ENCODE peak calls at places on chromosomes 7 and 10, in eight cellular contexts. V is A549, Q is transverse colon, N is prostate gland, U is right lobe of liver, J is breast epithelium, P is sigmoid colon, K is adrenal gland. Z is an unnamed sample.

GRCh38 chr10:128556575-128556974 is 430.4 kb upstream of the MKI67 start:
- DNase-seq in K (no peak), N (no peak), U (no peak), P (no peak), J (no peak), Q (no peak), V (no peak), Z (no peak)

GRCh38 chr10:131056781-131057180 is 254.7 kb downstream of the TCERG1L start:
- DNase-seq in P (no peak), Q (no peak), K (no peak), U (no peak), N (no peak), V (no peak), J (no peak), Z (no peak)

GRCh38 chr7:22660732-22661131 is 66.3 kb upstream of the IL6 start:
- DNase-seq in U (no peak), V (peak; percentile 27), K (no peak), Q (no peak), P (no peak), N (no peak), J (no peak), Z (no peak)

GRCh38 chr10:75043256-75044121 is 68.0 kb upstream of the SAMD8 start:
- DNase-seq in Q (no peak), J (no peak), U (peak; percentile 46), P (peak; percentile 57), K (no peak), N (no peak), V (no peak), Z (no peak)

GRCh38 chr7:85186083-85186520 is 754 bp downstream of the SEMA3D start:
- DNase-seq in N (peak; percentile 26), J (no peak), V (peak; percentile 30), Q (peak; percentile 8), U (no peak), P (peak; percentile 66), K (peak; percentile 36), Z (peak; percentile 9)

GRCh38 chr10:109430844-109431243 is 492.5 kb downstream of the XPNPEP1 start:
- DNase-seq in V (no peak), P (no peak), K (no peak), U (no peak), Q (no peak), N (no peak), J (no peak), Z (no peak)

GRCh38 chr10:80530251-80530650 is 7.5 kb upstream of the SH2D4B start:
- DNase-seq in V (peak; percentile 79), N (no peak), K (no peak), J (no peak), P (no peak), U (no peak), Q (peak; percentile 33), Z (peak; percentile 43)

GRCh38 chr7:130352335-130353074 is 7.9 kb downstream of the CPA5 start:
- DNase-seq in K (no peak), N (no peak), J (no peak), V (no peak), P (no peak), U (no peak), Q (no peak), Z (no peak)

GRCh38 chr10:63671317-63671937 is 150.2 kb downstream of the REEP3 start:
- DNase-seq in P (no peak), U (no peak), J (no peak), V (no peak), Q (no peak), K (no peak), N (no peak), Z (no peak)

GRCh38 chr10:15579605-15580004 is 140.1 kb downstream of the ITGA8 start:
- DNase-seq in N (no peak), K (no peak), V (no peak), J (no peak), U (no peak), Q (no peak), P (no peak), Z (no peak)

GRCh38 chr7:24812313-24812945 is 55.2 kb upstream of the GSDME start:
- DNase-seq in P (no peak), K (peak; percentile 66), V (peak; percentile 40), J (no peak), Q (peak; percentile 61), N (no peak), U (peak; percentile 63), Z (peak; percentile 55)
- TF ChIP-seq POLR2A in P (no peak), K (no peak), V (no peak), J (no peak), Q (no peak), N (no peak), U (no peak), Z (no peak)

DNA sequence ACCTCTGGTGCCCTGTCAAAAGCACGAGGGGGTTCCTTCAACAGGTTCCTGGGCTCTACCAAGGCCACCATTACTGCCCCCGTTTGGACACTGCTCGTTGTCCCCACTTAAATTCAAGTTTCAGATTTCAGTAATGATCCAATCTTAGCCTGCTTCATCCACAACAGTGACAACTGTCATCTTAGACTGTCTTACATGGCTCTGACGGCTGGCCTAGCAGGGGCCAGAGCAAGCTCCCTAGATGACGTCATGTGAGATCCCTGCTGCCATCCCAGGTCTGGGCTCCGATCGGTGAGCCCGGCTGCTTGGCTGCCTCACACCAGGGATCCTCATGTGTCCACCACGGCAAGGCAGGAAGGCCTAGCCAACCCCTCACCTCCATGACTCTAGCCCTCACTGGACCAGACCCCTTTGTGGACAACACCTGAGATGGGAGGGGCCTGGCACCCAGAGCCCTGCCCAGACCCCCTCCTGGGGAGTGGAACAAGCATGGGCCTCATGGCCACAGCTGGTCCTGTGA is 82.5 kb downstream of the FAM53B start:
- DNase-seq in V (no peak), N (no peak), K (no peak), U (no peak), J (no peak), Q (no peak), P (no peak), Z (no peak)
- H3K27ac ChIP-seq in V (no peak overlapping the region), N (no peak overlapping the region), K (no peak overlapping the region), U (no peak overlapping the region), J (no peak overlapping the region), Q (no peak overlapping the region), P (no peak overlapping the region), Z (no peak overlapping the region)

DNA sequence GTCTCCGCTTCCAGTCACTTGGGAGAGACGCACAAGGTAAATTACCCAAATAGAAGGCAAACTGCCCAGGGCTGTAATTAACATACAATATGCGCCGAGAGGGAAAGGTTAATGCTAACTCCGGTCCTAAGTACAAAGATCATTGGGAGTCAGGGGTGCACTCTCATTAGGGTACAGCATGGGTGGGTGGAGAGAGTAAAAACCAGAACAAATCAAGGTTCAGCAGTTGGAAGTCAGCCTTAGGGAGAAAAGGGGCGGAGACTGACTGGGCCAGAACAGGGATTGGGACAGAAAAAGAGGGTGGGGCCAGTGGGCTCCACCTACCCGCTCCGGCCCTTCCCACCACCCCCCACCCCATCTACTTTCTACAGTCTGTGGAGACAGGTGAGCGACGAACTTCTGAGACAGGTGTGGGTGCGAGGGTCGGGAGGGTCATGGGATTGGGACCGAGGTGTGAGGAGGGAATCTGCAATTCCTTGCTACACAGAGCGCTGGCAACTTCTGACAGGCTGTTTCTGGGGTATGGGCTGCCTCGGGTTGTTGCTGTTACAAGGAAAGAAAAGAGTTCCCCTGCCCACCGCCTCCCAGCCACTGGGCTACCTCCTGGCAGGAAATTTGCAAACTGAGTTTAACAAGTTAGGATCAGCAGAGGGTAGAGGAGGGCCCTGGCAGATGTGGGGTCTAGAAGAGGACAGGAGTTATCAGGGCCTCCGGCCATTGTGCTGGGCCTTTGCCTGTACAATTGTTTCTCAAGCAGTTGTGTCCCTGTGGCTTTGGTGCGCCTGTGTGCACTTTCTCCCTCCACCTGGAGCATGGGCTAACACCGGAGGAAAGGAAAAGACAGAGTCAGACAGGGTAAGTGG is at the start of gene TMEM139:
- DNase-seq in N (no peak), U (peak; percentile 91), V (no peak), J (peak; percentile 86), Q (peak; percentile 85), P (no peak), K (no peak), Z (peak; percentile 80)
- H3K4me1 ChIP-seq in N (no peaks in the 10 kb centered on the region), U (no peaks in the 10 kb centered on the region), V (peaks cover 26% of the 10 kb centered on the region), J (no peaks in the 10 kb centered on the region), Q (peaks cover 39% of the 10 kb centered on the region), P (peaks cover 17% of the 10 kb centered on the region), K (peaks cover 23% of the 10 kb centered on the region), Z (peaks cover 48% of the 10 kb centered on the region)

GRCh38 chr10:102479651-102480050 is 22.9 kb downstream of the ACTR1A start:
- DNase-seq in Q (no peak), J (no peak), U (no peak), P (no peak), N (no peak), K (no peak), V (no peak), Z (no peak)

GRCh38 chr10:102473445-102474331 is 22.3 kb upstream of the C10orf95 start:
- DNase-seq in K (no peak), P (no peak), Q (no peak), V (no peak), U (no peak), J (no peak), N (no peak), Z (no peak)

GRCh38 chr10:102480396-102480795 is 22.1 kb downstream of the ACTR1A start:
- DNase-seq in K (no peak), V (no peak), J (no peak), U (no peak), P (no peak), N (no peak), Q (no peak), Z (no peak)

GRCh38 chr10:102475451-102476040 is 24.2 kb upstream of the C10orf95 start:
- DNase-seq in J (no peak), P (no peak), U (no peak), N (no peak), Q (no peak), K (no peak), V (no peak), Z (no peak)

GRCh38 chr10:102476466-102477141 is 25.3 kb upstream of the C10orf95 start:
- DNase-seq in Q (no peak), J (no peak), U (no peak), P (no peak), K (no peak), N (no peak), V (no peak), Z (no peak)
- TF ChIP-seq POLR2A in Q (no peak), J (no peak), U (no peak), P (no peak), K (no peak), N (no peak), V (no peak), Z (no peak)

GRCh38 chr10:30583778-30584415 is 45.7 kb downstream of the LYZL2 start:
- DNase-seq in N (peak; percentile 86), U (peak; percentile 80), K (peak; percentile 82), V (peak; percentile 89), Q (peak; percentile 79), P (peak; percentile 86), J (peak; percentile 85), Z (peak; percentile 81)
- H3K27ac ChIP-seq in N (peak overlapping the region; percentile 83), U (peak overlapping the region; percentile 75), K (peak overlapping the region; percentile 12), V (peak overlapping the region; percentile 88), Q (peak overlapping the region; percentile 86), P (peak overlapping the region; percentile 75), J (peak overlapping the region; percentile 92), Z (peak overlapping the region; percentile 84)

Z was measured in body of pancreas.